ENCODE peak calls at places on chromosomes 16 and 17, in six cellular contexts. P is fibroblast of lung, W is GM23248, X is PC-3, N is hepatocyte, G is neural progenitor cell. C is an unnamed sample. For H3K9me3, the result is how much of the 10 kb centered on the place peaks cover.

GRCh38 chr17:45310380-45311324 is 6.2 kb downstream of the MAP3K14 start:
- DNase-seq in P (peak), W (no peak), X (peak), N (no peak), G (no peak), C (no peak)

GRCh38 chr16:920722-921121 is 50.1 kb downstream of the LMF1 start:
- DNase-seq in P (no peak), W (peak), X (no peak), N (no peak), G (peak), C (no peak)

GRCh38 chr16:3095869-3096268 is 3.2 kb downstream of the ZSCAN10 start:
- DNase-seq in P (no peak), W (peak), X (peak), N (no peak), G (no peak), C (no peak)

GRCh38 chr16:4402439-4403132 is 13.8 kb downstream of the CORO7 start:
- DNase-seq in P (peak), W (peak), X (peak), N (peak), G (peak), C (no peak)

GRCh38 chr17:37640016-37640415 is 3.2 kb downstream of the DDX52 start:
- DNase-seq in P (no peak), W (no peak), X (no peak), N (no peak), G (no peak), C (no peak)

GRCh38 chr16:57480127-57480753 is 6.1 kb downstream of the DOK4 start:
- DNase-seq in P (peak), W (peak), X (no peak), N (peak), G (no peak), C (peak)

GRCh38 chr17:4631836-4632582 is 9.5 kb downstream of the ALOX15 start:
- DNase-seq in P (peak), W (peak), X (no peak), N (no peak), G (peak), C (peak)

GRCh38 chr16:24988593-24989338 is 26.4 kb downstream of the ARHGAP17 start:
- DNase-seq in P (peak), W (peak), X (peak), N (peak), G (no peak), C (peak)

GRCh38 chr16:82582971-82583370 is 43.8 kb upstream of the CDH13 start:
- DNase-seq in P (peak), W (peak), X (no peak), N (no peak), G (no peak), C (no peak)

GRCh38 chr16:46972971-46973456 is 460 bp downstream of the DNAJA2 start:
- DNase-seq in P (peak), W (peak), X (peak), N (peak), G (peak), C (no peak)

GRCh38 chr16:3152273-3153076 is 17.6 kb downstream of the ZNF213 start:
- DNase-seq in P (peak), W (peak), X (peak), N (peak), G (peak), C (peak)

GRCh38 chr17:47288531-47289116 is 35.0 kb downstream of the ITGB3 start:
- DNase-seq in P (peak), W (peak), X (no peak), N (no peak), G (no peak), C (peak)

GRCh38 chr16:56862776-56863175 is 2.2 kb upstream of the SLC12A3 start:
- DNase-seq in P (no peak), W (no peak), X (no peak), N (no peak), G (no peak), C (no peak)

GRCh38 chr16:17364319-17365210 is 106.2 kb downstream of the XYLT1 start:
- DNase-seq in P (peak), W (peak), X (no peak), N (peak), G (no peak), C (peak)

GRCh38 chr16:80683646-80684045 is 120.8 kb downstream of the CDYL2 start:
- DNase-seq in P (no peak), W (no peak), X (no peak), N (no peak), G (no peak), C (no peak)

GRCh38 chr17:29292992-29293889 is 707 bp downstream of the NUFIP2 start:
- DNase-seq in P (peak), W (peak), X (peak), N (peak), G (peak), C (peak)

GRCh38 chr17:20202141-20202574 is 193.0 kb downstream of the SPECC1 start:
- DNase-seq in P (no peak), W (no peak), X (peak), N (no peak), G (peak), C (no peak)

GRCh38 chr17:78628547-78629435 is 51.6 kb upstream of the DNAH17 start:
- DNase-seq in P (no peak), W (no peak), X (no peak), N (no peak), G (no peak), C (no peak)

GRCh38 chr16:48160575-48160974 is 4.8 kb upstream of the ABCC12 start:
- DNase-seq in P (peak), W (no peak), X (no peak), N (no peak), G (no peak), C (peak)

GRCh38 chr17:44267818-44268490 is at the start of gene SLC4A1:
- DNase-seq in P (no peak), W (no peak), X (no peak), N (no peak), G (no peak), C (no peak)

GRCh38 chr16:86833136-86833535 is 254.8 kb downstream of the FOXL1 start:
- DNase-seq in P (peak), W (peak), X (no peak), N (no peak), G (no peak), C (no peak)

GRCh38 chr17:69141802-69142472 is at the start of gene ABCA6:
- DNase-seq in P (peak), W (peak), X (no peak), N (no peak), G (no peak), C (peak)

GRCh38 chr16:82756283-82756599 is 129.5 kb downstream of the CDH13 start:
- DNase-seq in P (peak), W (no peak), X (no peak), N (no peak), G (no peak), C (peak)

GRCh38 chr17:44589316-44590071 is 32.2 kb downstream of the FZD2 start:
- DNase-seq in P (peak), W (peak), X (no peak), N (no peak), G (no peak), C (peak)

GRCh38 chr17:36937961-36938565 is 788 bp downstream of the LHX1 start:
- DNase-seq in P (peak), W (peak), X (no peak), N (no peak), G (peak), C (peak)

GRCh38 chr17:80441133-80441578 is 26.2 kb downstream of the ENDOV start:
- DNase-seq in P (peak), W (peak), X (peak), N (peak), G (peak), C (peak)

GRCh38 chr17:32960815-32961214 is 30.8 kb upstream of the SPACA3 start:
- DNase-seq in P (peak), W (peak), X (peak), N (peak), G (no peak), C (no peak)

GRCh38 chr17:72402727-72403210 is 281.9 kb downstream of the SOX9 start:
- DNase-seq in P (no peak), W (no peak), X (no peak), N (no peak), G (no peak), C (no peak)

GRCh38 chr16:68510775-68511174 is 28.3 kb upstream of the ZFP90 start:
- DNase-seq in P (no peak), W (no peak), X (no peak), N (no peak), G (no peak), C (no peak)

GRCh38 chr16:89093602-89094251 is at the start of gene ACSF3:
- DNase-seq in P (peak), W (peak), X (peak), N (peak), G (peak), C (peak)

GRCh38 chr17:78414178-78415162 is 36.0 kb downstream of the PGS1 start:
- DNase-seq in P (no peak), W (no peak), X (no peak), N (no peak), G (no peak), C (no peak)

GRCh38 chr16:30728321-30728720 is 19.9 kb upstream of the PHKG2 start:
- DNase-seq in P (no peak), W (no peak), X (no peak), N (no peak), G (no peak), C (no peak)

GRCh38 chr17:36679815-36680467 is 78.6 kb downstream of the MRM1 start:
- DNase-seq in P (no peak), W (no peak), X (no peak), N (no peak), G (no peak), C (no peak)

GRCh38 chr17:40062347-40063033 is at the start of gene THRA:
- DNase-seq in P (no peak), W (peak), X (peak), N (peak), G (peak), C (no peak)

GRCh38 chr17:64632606-64633005 is 29.5 kb downstream of the SMURF2 start:
- DNase-seq in P (peak), W (peak), X (no peak), N (no peak), G (no peak), C (peak)

GRCh38 chr17:29844339-29845048 is 85.5 kb downstream of the SSH2 start:
- DNase-seq in P (peak), W (peak), X (no peak), N (peak), G (peak), C (no peak)

GRCh38 chr16:82657786-82658185 is 31.0 kb downstream of the CDH13 start:
- DNase-seq in P (no peak), W (no peak), X (no peak), N (no peak), G (no peak), C (no peak)

GRCh38 chr16:35201151-35201550 is 1741.7 kb downstream of the TP53TG3F start:
- DNase-seq in P (no peak), W (no peak), X (no peak), N (no peak), G (no peak), C (no peak)

GRCh38 chr16:35200662-35201061 is 1741.2 kb downstream of the TP53TG3F start:
- DNase-seq in P (no peak), W (no peak), X (no peak), N (no peak), G (no peak), C (no peak)

GRCh38 chr16:35197656-35198055 is 1738.2 kb downstream of the TP53TG3F start:
- DNase-seq in P (no peak), W (no peak), X (no peak), N (no peak), G (no peak), C (no peak)

GRCh38 chr16:35196313-35196712 is 1736.9 kb downstream of the TP53TG3F start:
- DNase-seq in P (no peak), W (no peak), X (no peak), N (no peak), G (no peak), C (no peak)

DNA sequence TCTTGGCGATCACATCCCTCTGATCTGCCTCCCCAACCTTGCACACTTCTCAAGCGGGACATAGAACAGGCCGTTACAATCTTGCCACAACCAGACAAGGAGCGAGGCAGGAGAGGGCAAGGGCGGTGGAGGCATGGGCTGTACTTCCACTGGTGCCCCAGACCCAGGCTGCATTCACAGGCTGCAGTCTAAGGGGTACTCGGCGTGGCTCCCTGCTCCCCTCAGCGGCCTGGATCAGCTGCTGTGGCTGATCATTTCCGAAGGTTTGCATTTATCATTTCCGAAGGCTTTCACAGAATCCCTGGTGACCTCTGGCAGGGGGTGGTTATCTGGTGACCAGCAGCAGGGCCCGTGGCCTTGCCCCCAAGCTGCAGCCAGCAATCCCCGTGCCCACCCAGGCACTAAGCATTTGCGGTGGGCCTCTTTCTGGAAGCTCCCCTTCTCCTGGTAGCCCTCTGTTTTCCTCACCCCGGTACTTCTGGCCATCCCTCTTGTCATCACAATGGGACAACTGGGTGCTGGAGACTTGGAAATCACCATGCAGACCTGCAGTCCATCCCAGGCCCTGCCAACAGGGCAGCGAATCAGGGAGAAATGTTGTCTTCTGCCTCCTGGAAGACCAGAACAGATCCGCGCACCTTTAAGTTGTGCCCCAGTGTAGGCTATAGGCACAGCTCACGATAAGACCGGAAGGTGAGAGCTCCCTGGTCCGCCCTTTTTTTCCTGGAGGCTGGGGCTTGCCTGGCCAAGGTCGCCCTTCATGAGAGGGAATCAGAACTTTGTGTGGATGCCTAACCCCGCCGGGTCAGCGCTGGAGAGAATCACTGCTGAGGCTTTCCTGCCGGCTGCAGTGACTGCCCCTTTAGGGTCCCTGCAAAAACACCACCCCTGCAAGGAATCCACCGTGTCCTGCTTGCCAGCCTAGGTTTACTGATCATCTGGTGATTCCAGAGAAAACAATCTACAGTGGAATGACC is 1739.1 kb downstream of the TP53TG3F start:
- DNase-seq in P (no peak), W (no peak), X (no peak), N (no peak), G (no peak), C (no peak)
- H3K9me3 ChIP-seq in P (under half), W (under half), X (under half), N (under half), G (under half), C (under half)

GRCh38 chr17:75515229-75515522 is 161 bp downstream of the CASKIN2 start:
- DNase-seq in P (no peak), W (no peak), X (no peak), N (no peak), G (no peak), C (no peak)

GRCh38 chr17:75516619-75517276 is 420 bp downstream of the TSEN54 start:
- DNase-seq in P (peak), W (peak), X (peak), N (peak), G (peak), C (no peak)

GRCh38 chr17:75517277-75517865 is 1.0 kb downstream of the TSEN54 start:
- DNase-seq in P (no peak), W (no peak), X (peak), N (no peak), G (peak), C (no peak)

GRCh38 chr17:75515523-75516254 is at the start of gene CASKIN2:
- DNase-seq in P (peak), W (peak), X (peak), N (peak), G (peak), C (peak)

DNA sequence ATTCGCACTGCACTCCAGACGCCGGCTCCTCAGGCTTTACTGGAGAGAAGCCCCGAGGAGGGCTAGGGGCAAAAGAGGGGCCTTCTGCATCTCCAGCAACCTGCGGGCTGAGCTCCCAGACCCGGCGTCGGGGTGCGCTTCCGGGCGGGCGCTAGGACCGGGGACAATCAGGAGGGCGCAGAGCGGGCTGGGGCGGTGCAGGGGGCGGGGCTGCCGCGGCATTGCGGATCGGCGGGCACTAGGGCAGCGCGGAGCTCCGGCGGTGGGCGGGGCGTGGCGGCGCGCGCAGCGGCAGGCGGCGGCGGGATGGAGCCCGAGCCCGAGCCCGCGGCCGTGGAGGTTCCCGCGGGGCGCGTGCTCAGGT is at the start of gene TSEN54:
- DNase-seq in P (peak), W (peak), X (peak), N (peak), G (peak), C (peak)
- H2AFZ ChIP-seq in P (peak), W (peak), X (peak), N (peak), G (peak), C (peak)

GRCh38 chr17:83127431-83128160 is 48.2 kb downstream of the METRNL start:
- DNase-seq in P (no peak), W (no peak), X (no peak), N (no peak), G (no peak), C (no peak)

GRCh38 chr17:83124871-83125514 is 45.6 kb downstream of the METRNL start:
- DNase-seq in P (no peak), W (no peak), X (no peak), N (no peak), G (no peak), C (no peak)

GRCh38 chr17:83126275-83126930 is 47.0 kb downstream of the METRNL start:
- DNase-seq in P (no peak), W (no peak), X (no peak), N (no peak), G (no peak), C (no peak)

GRCh38 chr17:83122834-83123233 is 43.4 kb downstream of the METRNL start:
- DNase-seq in P (peak), W (peak), X (no peak), N (no peak), G (no peak), C (peak)

DNA sequence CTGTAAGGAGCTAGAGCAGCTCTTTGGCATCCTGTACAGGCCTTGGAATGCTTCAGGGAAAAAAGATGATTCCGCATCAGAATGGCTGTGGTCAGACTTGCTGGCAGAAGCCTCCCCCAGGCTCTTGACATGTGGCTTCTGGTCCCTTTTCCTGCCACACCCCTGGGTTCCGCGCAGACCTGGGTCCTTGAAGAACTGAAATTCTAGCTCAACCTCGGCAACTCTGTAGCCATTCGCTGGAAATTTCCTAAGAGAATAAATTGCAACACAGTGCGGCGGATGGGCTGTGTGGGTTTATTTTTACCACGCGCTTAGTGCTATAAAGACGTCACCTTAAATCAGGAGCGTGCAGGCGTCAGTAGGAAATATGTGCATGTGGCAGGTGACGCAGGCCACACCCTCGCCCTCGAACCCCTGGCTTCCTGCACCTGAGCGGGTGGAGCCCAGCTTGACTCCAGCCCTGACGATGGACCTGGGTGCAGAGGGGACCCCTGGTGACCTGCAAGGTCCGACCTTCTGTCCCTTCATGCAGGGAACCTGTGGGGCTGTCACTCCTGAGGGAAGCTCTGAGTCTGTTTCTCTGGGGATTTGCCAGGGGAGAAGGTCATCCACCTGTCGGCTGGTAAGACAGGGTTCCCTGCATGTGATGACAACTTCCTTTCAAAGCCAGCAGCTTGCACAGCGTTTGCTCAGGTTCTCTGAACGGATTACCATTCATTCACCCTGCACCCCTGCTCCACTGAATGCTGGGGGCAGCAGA is 46.3 kb downstream of the METRNL start:
- DNase-seq in P (no peak), W (peak), X (no peak), N (no peak), G (no peak), C (no peak)
- TF ChIP-seq EZH2 in P (no peak), W (no peak), X (no peak), N (no peak), G (no peak), C (no peak)

DNA sequence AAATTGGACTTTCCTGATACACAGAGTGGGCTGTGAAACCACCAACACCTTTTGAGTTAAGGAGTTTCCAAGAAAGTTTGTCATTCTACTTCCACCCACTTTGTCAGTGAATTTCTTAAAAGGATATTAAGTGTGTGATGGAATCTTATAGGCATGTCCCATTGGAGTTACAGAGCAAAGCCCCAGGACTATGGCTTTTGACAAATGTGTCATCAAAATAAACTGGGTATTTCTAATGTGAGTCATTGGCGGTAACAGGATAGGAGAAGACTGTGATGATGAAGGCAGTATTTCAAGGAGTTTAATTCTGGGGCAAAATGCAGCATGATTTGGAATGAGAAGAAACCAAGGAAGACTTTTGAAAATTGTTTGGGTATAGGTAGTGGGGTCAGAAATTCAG is 1013.8 kb upstream of the EEF2KMT start:
- DNase-seq in P (peak), W (no peak), X (no peak), N (no peak), G (no peak), C (peak)
- H3K9me3 ChIP-seq in P (under half), W (under half), X (under half), N (under half), G (under half), C (under half)

DNA sequence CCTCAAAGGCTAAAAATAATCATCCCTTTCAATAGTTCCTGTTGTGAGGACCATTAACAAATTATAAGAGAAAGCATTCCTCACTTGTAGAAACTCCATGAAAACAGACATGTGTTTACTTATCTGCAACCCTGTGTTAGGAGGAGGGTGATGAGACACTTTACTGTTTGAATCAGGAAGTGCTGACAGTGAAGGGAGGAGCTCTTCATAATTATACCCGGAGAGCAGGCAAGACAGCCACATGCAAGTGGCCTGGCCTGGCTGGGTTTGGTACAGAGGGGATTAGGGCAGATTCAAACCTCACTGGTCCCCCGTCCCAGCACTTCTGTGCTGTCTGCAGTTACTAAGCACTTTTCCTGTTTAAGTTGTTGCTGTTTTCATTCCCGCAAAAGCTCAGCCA is 78.5 kb downstream of the WWOX start:
- DNase-seq in P (no peak), W (no peak), X (no peak), N (peak), G (peak), C (no peak)
- H2AFZ ChIP-seq in P (no peak), W (no peak), X (no peak), N (no peak), G (no peak), C (no peak)